ENCODE peak calls at places on chromosomes 2 and 18, in seven cellular contexts. One of them, this sample, is unnamed.

GRCh38 chr18:62781893-62782292 is 66.6 kb downstream of the PHLPP1 start:
- DNase-seq in nephron progenitor cell: no peak
- DNase-seq in dorsolateral prefrontal cortex: no peak
- DNase-seq in lower lobe of right lung: no peak
- DNase-seq in A549: no peak
- DNase-seq in HCT116: no peak
- DNase-seq in GM10248: no peak
- DNase-seq in this sample: no peak

GRCh38 chr2:170241731-170242130 is 63.8 kb downstream of the MYO3B start:
- DNase-seq in nephron progenitor cell: no peak
- DNase-seq in dorsolateral prefrontal cortex: no peak
- DNase-seq in lower lobe of right lung: no peak
- DNase-seq in A549: no peak
- DNase-seq in HCT116: no peak
- DNase-seq in GM10248: no peak
- DNase-seq in this sample: no peak

GRCh38 chr2:156331572-156332451 is 709 bp downstream of the NR4A2 start:
- DNase-seq in nephron progenitor cell: peak; percentile 40
- DNase-seq in dorsolateral prefrontal cortex: no peak
- DNase-seq in lower lobe of right lung: peak; percentile 86
- DNase-seq in A549: peak; percentile 61
- DNase-seq in HCT116: no peak
- DNase-seq in GM10248: no peak
- DNase-seq in this sample: peak; percentile 35

GRCh38 chr18:8616026-8616401 is 6.8 kb downstream of the RAB12 start:
- DNase-seq in nephron progenitor cell: no peak
- DNase-seq in dorsolateral prefrontal cortex: no peak
- DNase-seq in lower lobe of right lung: no peak
- DNase-seq in A549: no peak
- DNase-seq in HCT116: no peak
- DNase-seq in GM10248: no peak
- DNase-seq in this sample: no peak

GRCh38 chr2:12177052-12177994 is 430.9 kb downstream of the LPIN1 start:
- DNase-seq in nephron progenitor cell: no peak
- DNase-seq in dorsolateral prefrontal cortex: no peak
- DNase-seq in lower lobe of right lung: no peak
- DNase-seq in A549: peak; percentile 9
- DNase-seq in HCT116: no peak
- DNase-seq in GM10248: peak; percentile 27
- DNase-seq in this sample: peak; percentile 35

GRCh38 chr2:127498386-127498785 is 27.9 kb downstream of the IWS1 start:
- DNase-seq in nephron progenitor cell: no peak
- DNase-seq in dorsolateral prefrontal cortex: no peak
- DNase-seq in lower lobe of right lung: no peak
- DNase-seq in A549: no peak
- DNase-seq in HCT116: no peak
- DNase-seq in GM10248: no peak
- DNase-seq in this sample: no peak

GRCh38 chr18:49788327-49788908 is 24.9 kb downstream of the ACAA2 start:
- DNase-seq in nephron progenitor cell: no peak
- DNase-seq in dorsolateral prefrontal cortex: no peak
- DNase-seq in lower lobe of right lung: no peak
- DNase-seq in A549: no peak
- DNase-seq in HCT116: no peak
- DNase-seq in GM10248: peak; percentile 28
- DNase-seq in this sample: no peak

GRCh38 chr18:46917808-46918600 is 602 bp downstream of the KATNAL2 start:
- DNase-seq in nephron progenitor cell: peak; percentile 45
- DNase-seq in dorsolateral prefrontal cortex: no peak
- DNase-seq in lower lobe of right lung: no peak
- DNase-seq in A549: no peak
- DNase-seq in HCT116: no peak
- DNase-seq in GM10248: peak; percentile 49
- DNase-seq in this sample: peak; percentile 58

GRCh38 chr2:161426416-161426787 is 10.3 kb downstream of the TBR1 start:
- DNase-seq in nephron progenitor cell: peak; percentile 5
- DNase-seq in dorsolateral prefrontal cortex: no peak
- DNase-seq in lower lobe of right lung: no peak
- DNase-seq in A549: no peak
- DNase-seq in HCT116: no peak
- DNase-seq in GM10248: peak; percentile 16
- DNase-seq in this sample: no peak

GRCh38 chr2:181471227-181471626 is 14.0 kb downstream of the ITGA4 start:
- DNase-seq in nephron progenitor cell: no peak
- DNase-seq in dorsolateral prefrontal cortex: no peak
- DNase-seq in lower lobe of right lung: no peak
- DNase-seq in A549: no peak
- DNase-seq in HCT116: no peak
- DNase-seq in GM10248: no peak
- DNase-seq in this sample: no peak

GRCh38 chr2:190717764-190718651 is 69.1 kb downstream of the NAB1 start:
- DNase-seq in nephron progenitor cell: no peak
- DNase-seq in dorsolateral prefrontal cortex: no peak
- DNase-seq in lower lobe of right lung: no peak
- DNase-seq in A549: no peak
- DNase-seq in HCT116: no peak
- DNase-seq in GM10248: no peak
- DNase-seq in this sample: no peak

GRCh38 chr18:76450912-76451421 is 44.1 kb downstream of the ZNF516 start:
- DNase-seq in nephron progenitor cell: peak; percentile 75
- DNase-seq in dorsolateral prefrontal cortex: no peak
- DNase-seq in lower lobe of right lung: peak; percentile 61
- DNase-seq in A549: no peak
- DNase-seq in HCT116: no peak
- DNase-seq in GM10248: peak; percentile 48
- DNase-seq in this sample: peak; percentile 54

GRCh38 chr2:17298453-17298852 is 219.8 kb downstream of the RAD51AP2 start:
- DNase-seq in nephron progenitor cell: no peak
- DNase-seq in dorsolateral prefrontal cortex: no peak
- DNase-seq in lower lobe of right lung: no peak
- DNase-seq in A549: no peak
- DNase-seq in HCT116: no peak
- DNase-seq in GM10248: no peak
- DNase-seq in this sample: no peak

GRCh38 chr18:53219853-53220252 is 879.9 kb downstream of the DCC start:
- DNase-seq in nephron progenitor cell: no peak
- DNase-seq in dorsolateral prefrontal cortex: no peak
- DNase-seq in lower lobe of right lung: no peak
- DNase-seq in A549: no peak
- DNase-seq in HCT116: no peak
- DNase-seq in GM10248: no peak
- DNase-seq in this sample: no peak

GRCh38 chr2:224901121-224901676 is 141.1 kb downstream of the DOCK10 start:
- DNase-seq in nephron progenitor cell: no peak
- DNase-seq in dorsolateral prefrontal cortex: no peak
- DNase-seq in lower lobe of right lung: no peak
- DNase-seq in A549: no peak
- DNase-seq in HCT116: no peak
- DNase-seq in GM10248: no peak
- DNase-seq in this sample: no peak

GRCh38 chr18:61831071-61831470 is 61.7 kb downstream of the RNF152 start:
- DNase-seq in nephron progenitor cell: no peak
- DNase-seq in dorsolateral prefrontal cortex: no peak
- DNase-seq in lower lobe of right lung: no peak
- DNase-seq in A549: no peak
- DNase-seq in HCT116: no peak
- DNase-seq in GM10248: no peak
- DNase-seq in this sample: no peak

GRCh38 chr2:25374411-25374810 is 32.7 kb upstream of the DNMT3A start:
- DNase-seq in nephron progenitor cell: no peak
- DNase-seq in dorsolateral prefrontal cortex: no peak
- DNase-seq in lower lobe of right lung: no peak
- DNase-seq in A549: no peak
- DNase-seq in HCT116: no peak
- DNase-seq in GM10248: no peak
- DNase-seq in this sample: no peak

GRCh38 chr2:75503048-75503607 is 57.6 kb downstream of the EVA1A start:
- DNase-seq in nephron progenitor cell: no peak
- DNase-seq in dorsolateral prefrontal cortex: no peak
- DNase-seq in lower lobe of right lung: no peak
- DNase-seq in A549: no peak
- DNase-seq in HCT116: no peak
- DNase-seq in GM10248: no peak
- DNase-seq in this sample: no peak

GRCh38 chr2:65361623-65362022 is 70.8 kb downstream of the SPRED2 start:
- DNase-seq in nephron progenitor cell: no peak
- DNase-seq in dorsolateral prefrontal cortex: no peak
- DNase-seq in lower lobe of right lung: no peak
- DNase-seq in A549: no peak
- DNase-seq in HCT116: no peak
- DNase-seq in GM10248: no peak
- DNase-seq in this sample: no peak

GRCh38 chr18:59915606-59916005 is 15.8 kb downstream of the PMAIP1 start:
- DNase-seq in nephron progenitor cell: no peak
- DNase-seq in dorsolateral prefrontal cortex: no peak
- DNase-seq in lower lobe of right lung: no peak
- DNase-seq in A549: no peak
- DNase-seq in HCT116: no peak
- DNase-seq in GM10248: no peak
- DNase-seq in this sample: no peak

GRCh38 chr18:9913151-9913525 is 678 bp upstream of the VAPA start:
- DNase-seq in nephron progenitor cell: no peak
- DNase-seq in dorsolateral prefrontal cortex: no peak
- DNase-seq in lower lobe of right lung: no peak
- DNase-seq in A549: no peak
- DNase-seq in HCT116: no peak
- DNase-seq in GM10248: no peak
- DNase-seq in this sample: no peak

GRCh38 chr18:3867768-3868445 is 417.9 kb downstream of the TGIF1 start:
- DNase-seq in nephron progenitor cell: no peak
- DNase-seq in dorsolateral prefrontal cortex: no peak
- DNase-seq in lower lobe of right lung: no peak
- DNase-seq in A549: no peak
- DNase-seq in HCT116: no peak
- DNase-seq in GM10248: no peak
- DNase-seq in this sample: no peak

GRCh38 chr2:172806426-172807008 is 70.9 kb downstream of the RAPGEF4 start:
- DNase-seq in nephron progenitor cell: peak; percentile 16
- DNase-seq in dorsolateral prefrontal cortex: no peak
- DNase-seq in lower lobe of right lung: no peak
- DNase-seq in A549: peak; percentile 18
- DNase-seq in HCT116: peak; percentile 37
- DNase-seq in GM10248: peak; percentile 26
- DNase-seq in this sample: peak; percentile 41

GRCh38 chr2:23457990-23458689 is 73.2 kb downstream of the KLHL29 start:
- DNase-seq in nephron progenitor cell: no peak
- DNase-seq in dorsolateral prefrontal cortex: no peak
- DNase-seq in lower lobe of right lung: no peak
- DNase-seq in A549: no peak
- DNase-seq in HCT116: no peak
- DNase-seq in GM10248: no peak
- DNase-seq in this sample: no peak

GRCh38 chr2:67877281-67877680 is 185.5 kb downstream of the C1D start:
- DNase-seq in nephron progenitor cell: no peak
- DNase-seq in dorsolateral prefrontal cortex: no peak
- DNase-seq in lower lobe of right lung: no peak
- DNase-seq in A549: no peak
- DNase-seq in HCT116: no peak
- DNase-seq in GM10248: no peak
- DNase-seq in this sample: no peak

GRCh38 chr18:39057423-39058057 is 1491.9 kb upstream of the CELF4 start:
- DNase-seq in nephron progenitor cell: no peak
- DNase-seq in dorsolateral prefrontal cortex: no peak
- DNase-seq in lower lobe of right lung: no peak
- DNase-seq in A549: no peak
- DNase-seq in HCT116: peak; percentile 3
- DNase-seq in GM10248: no peak
- DNase-seq in this sample: no peak

GRCh38 chr18:70075906-70076305 is 128.2 kb upstream of the CD226 start:
- DNase-seq in nephron progenitor cell: no peak
- DNase-seq in dorsolateral prefrontal cortex: no peak
- DNase-seq in lower lobe of right lung: no peak
- DNase-seq in A549: no peak
- DNase-seq in HCT116: no peak
- DNase-seq in GM10248: no peak
- DNase-seq in this sample: no peak
- TF ChIP-seq CTCF in nephron progenitor cell: no peak
- TF ChIP-seq CTCF in dorsolateral prefrontal cortex: no peak
- TF ChIP-seq CTCF in lower lobe of right lung: no peak
- TF ChIP-seq CTCF in A549: no peak
- TF ChIP-seq CTCF in HCT116: no peak
- TF ChIP-seq CTCF in GM10248: no peak
- TF ChIP-seq CTCF in this sample: no peak

GRCh38 chr2:148020358-148021058 is at the start of gene ORC4:
- DNase-seq in nephron progenitor cell: peak; percentile 95
- DNase-seq in dorsolateral prefrontal cortex: peak; percentile 98
- DNase-seq in lower lobe of right lung: peak; percentile 99
- DNase-seq in A549: peak; percentile 83
- DNase-seq in HCT116: peak; percentile 98
- DNase-seq in GM10248: peak; percentile 89
- DNase-seq in this sample: peak; percentile 87
- TF ChIP-seq CTCF in nephron progenitor cell: peak; percentile 10
- TF ChIP-seq CTCF in dorsolateral prefrontal cortex: peak; percentile 48
- TF ChIP-seq CTCF in lower lobe of right lung: peak; percentile 33
- TF ChIP-seq CTCF in A549: peak; percentile 56
- TF ChIP-seq CTCF in HCT116: peak; percentile 28
- TF ChIP-seq CTCF in GM10248: peak; percentile 43
- TF ChIP-seq CTCF in this sample: peak; percentile 27

GRCh38 chr2:1743396-1744150 is 742 bp downstream of the PXDN start:
- DNase-seq in nephron progenitor cell: peak; percentile 66
- DNase-seq in dorsolateral prefrontal cortex: no peak
- DNase-seq in lower lobe of right lung: peak; percentile 44
- DNase-seq in A549: no peak
- DNase-seq in HCT116: no peak
- DNase-seq in GM10248: no peak
- DNase-seq in this sample: no peak

GRCh38 chr2:1742300-1742679 is 2.0 kb downstream of the PXDN start:
- DNase-seq in nephron progenitor cell: no peak
- DNase-seq in dorsolateral prefrontal cortex: no peak
- DNase-seq in lower lobe of right lung: no peak
- DNase-seq in A549: no peak
- DNase-seq in HCT116: no peak
- DNase-seq in GM10248: no peak
- DNase-seq in this sample: no peak

GRCh38 chr2:1744151-1744445 is 217 bp downstream of the PXDN start:
- DNase-seq in nephron progenitor cell: peak; percentile 72
- DNase-seq in dorsolateral prefrontal cortex: no peak
- DNase-seq in lower lobe of right lung: peak; percentile 52
- DNase-seq in A549: no peak
- DNase-seq in HCT116: no peak
- DNase-seq in GM10248: no peak
- DNase-seq in this sample: no peak

GRCh38 chr2:1741851-1742250 is 2.5 kb downstream of the PXDN start:
- DNase-seq in nephron progenitor cell: no peak
- DNase-seq in dorsolateral prefrontal cortex: no peak
- DNase-seq in lower lobe of right lung: peak; percentile 14
- DNase-seq in A549: no peak
- DNase-seq in HCT116: no peak
- DNase-seq in GM10248: no peak
- DNase-seq in this sample: no peak

GRCh38 chr2:1742680-1743395 is 1.5 kb downstream of the PXDN start:
- DNase-seq in nephron progenitor cell: peak; percentile 80
- DNase-seq in dorsolateral prefrontal cortex: peak; percentile 46
- DNase-seq in lower lobe of right lung: peak; percentile 76
- DNase-seq in A549: peak; percentile 67
- DNase-seq in HCT116: no peak
- DNase-seq in GM10248: no peak
- DNase-seq in this sample: no peak
- TF ChIP-seq CTCF in nephron progenitor cell: no peak
- TF ChIP-seq CTCF in dorsolateral prefrontal cortex: peak; percentile 46
- TF ChIP-seq CTCF in lower lobe of right lung: peak; percentile 61
- TF ChIP-seq CTCF in A549: peak; percentile 38
- TF ChIP-seq CTCF in HCT116: peak; percentile 45
- TF ChIP-seq CTCF in GM10248: no peak
- TF ChIP-seq CTCF in this sample: no peak

GRCh38 chr2:133641497-133641896 is 73.2 kb upstream of the NCKAP5 start:
- DNase-seq in nephron progenitor cell: no peak
- DNase-seq in dorsolateral prefrontal cortex: peak; percentile 75
- DNase-seq in lower lobe of right lung: no peak
- DNase-seq in A549: no peak
- DNase-seq in HCT116: peak; percentile 55
- DNase-seq in GM10248: no peak
- DNase-seq in this sample: no peak
- TF ChIP-seq CTCF in nephron progenitor cell: no peak
- TF ChIP-seq CTCF in dorsolateral prefrontal cortex: no peak
- TF ChIP-seq CTCF in lower lobe of right lung: no peak
- TF ChIP-seq CTCF in A549: no peak
- TF ChIP-seq CTCF in HCT116: peak; percentile 13
- TF ChIP-seq CTCF in GM10248: no peak
- TF ChIP-seq CTCF in this sample: no peak